ENCODE peak calls at places on chromosome 10, in nine cellular contexts. X is PC-3, S is hepatocyte, N is neural progenitor cell, I is GM23248, E is GM23338, O is OCI-LY7, C is SK-N-SH, G is MM.1S. M is an unnamed sample. For H3K4me1, the result is how much of the 10 kb centered on the place peaks cover.

GRCh38 chr10:101027281-101027680 is 3.6 kb downstream of the PDZD7 start:
- DNase-seq in X (no peak), S (no peak), N (no peak), I (no peak), E (no peak), O (no peak), C (no peak), G (no peak), M (no peak)

GRCh38 chr10:59805043-59805442 is 51.8 kb upstream of the MRLN start:
- DNase-seq in X (peak), S (peak), N (peak), I (peak), E (peak), O (peak), C (peak), G (peak), M (no peak)

GRCh38 chr10:89086801-89087513 is 96.4 kb downstream of the FAS start:
- DNase-seq in X (no peak), S (no peak), N (peak), I (peak), E (peak), O (peak), C (no peak), G (no peak), M (no peak)

GRCh38 chr10:103789771-103790201 is 65.6 kb downstream of the SH3PXD2A start:
- DNase-seq in X (peak), S (peak), N (no peak), I (no peak), E (no peak), O (no peak), C (no peak), G (no peak), M (no peak)

GRCh38 chr10:44393834-44394547 is 9.1 kb upstream of the CXCL12 start:
- DNase-seq in X (no peak), S (no peak), N (no peak), I (no peak), E (no peak), O (no peak), C (no peak), G (no peak), M (no peak)

GRCh38 chr10:53010362-53010907 is 237.9 kb upstream of the MBL2 start:
- DNase-seq in X (no peak), S (no peak), N (no peak), I (no peak), E (no peak), O (no peak), C (no peak), G (no peak), M (no peak)

GRCh38 chr10:91006752-91007346 is 86.0 kb upstream of the ANKRD1 start:
- DNase-seq in X (no peak), S (no peak), N (no peak), I (no peak), E (no peak), O (peak), C (no peak), G (peak), M (no peak)

GRCh38 chr10:81280497-81281479 is 594.2 kb upstream of the NRG3 start:
- DNase-seq in X (no peak), S (no peak), N (no peak), I (no peak), E (no peak), O (no peak), C (no peak), G (peak), M (no peak)

GRCh38 chr10:34504534-34504933 is 310.6 kb downstream of the PARD3 start:
- DNase-seq in X (peak), S (peak), N (no peak), I (peak), E (no peak), O (no peak), C (no peak), G (no peak), M (peak)

GRCh38 chr10:110430369-110431273 is 67.1 kb upstream of the DUSP5 start:
- DNase-seq in X (no peak), S (no peak), N (no peak), I (no peak), E (no peak), O (no peak), C (no peak), G (no peak), M (no peak)

GRCh38 chr10:100934084-100934659 is 21.4 kb downstream of the SLF2 start:
- DNase-seq in X (peak), S (peak), N (no peak), I (peak), E (peak), O (peak), C (peak), G (no peak), M (no peak)

GRCh38 chr10:133324198-133324792 is 12.4 kb downstream of the CALY start:
- DNase-seq in X (peak), S (peak), N (peak), I (peak), E (peak), O (peak), C (peak), G (peak), M (no peak)

GRCh38 chr10:43160067-43160918 is 22.0 kb downstream of the CSGALNACT2 start:
- DNase-seq in X (peak), S (no peak), N (no peak), I (peak), E (no peak), O (no peak), C (no peak), G (no peak), M (no peak)

GRCh38 chr10:90856964-90857634 is 740 bp downstream of the HTR7 start:
- DNase-seq in X (no peak), S (no peak), N (peak), I (peak), E (peak), O (no peak), C (no peak), G (no peak), M (no peak)

GRCh38 chr10:19654576-19654975 is 161.7 kb upstream of the PLXDC2 start:
- DNase-seq in X (peak), S (peak), N (no peak), I (peak), E (no peak), O (no peak), C (no peak), G (no peak), M (no peak)

GRCh38 chr10:4541292-4541691 is 284.7 kb upstream of the AKR1E2 start:
- DNase-seq in X (peak), S (peak), N (no peak), I (peak), E (no peak), O (no peak), C (no peak), G (no peak), M (peak)

GRCh38 chr10:100866575-100867098 is 46.1 kb upstream of the SLF2 start:
- DNase-seq in X (no peak), S (no peak), N (peak), I (no peak), E (peak), O (no peak), C (no peak), G (no peak), M (no peak)

GRCh38 chr10:4051408-4052151 is 266.6 kb upstream of the KLF6 start:
- DNase-seq in X (no peak), S (no peak), N (no peak), I (peak), E (no peak), O (no peak), C (no peak), G (no peak), M (no peak)

GRCh38 chr10:60896715-60897114 is 47.3 kb downstream of the RHOBTB1 start:
- DNase-seq in X (no peak), S (no peak), N (no peak), I (peak), E (no peak), O (no peak), C (no peak), G (no peak), M (no peak)

GRCh38 chr10:60893231-60893630 is 50.8 kb downstream of the RHOBTB1 start:
- DNase-seq in X (peak), S (no peak), N (no peak), I (no peak), E (no peak), O (no peak), C (no peak), G (no peak), M (no peak)

GRCh38 chr10:60898372-60898771 is 45.6 kb downstream of the RHOBTB1 start:
- DNase-seq in X (no peak), S (no peak), N (no peak), I (no peak), E (no peak), O (no peak), C (no peak), G (no peak), M (no peak)

GRCh38 chr10:60894816-60895215 is 49.2 kb downstream of the RHOBTB1 start:
- DNase-seq in X (no peak), S (peak), N (no peak), I (peak), E (no peak), O (no peak), C (no peak), G (no peak), M (no peak)

GRCh38 chr10:60896033-60896432 is 48.0 kb downstream of the RHOBTB1 start:
- DNase-seq in X (no peak), S (peak), N (no peak), I (peak), E (no peak), O (no peak), C (no peak), G (no peak), M (no peak)
- H3K4me1 ChIP-seq in X (under half), S (under half), N (under half), I (under half), E (under half), O (under half), C (under half), G (under half), M (under half)

GRCh38 chr10:24382596-24382978 is 173.6 kb downstream of the KIAA1217 start:
- DNase-seq in X (no peak), S (no peak), N (no peak), I (no peak), E (no peak), O (no peak), C (no peak), G (peak), M (no peak)

GRCh38 chr10:24382045-24382444 is 173.1 kb downstream of the KIAA1217 start:
- DNase-seq in X (no peak), S (no peak), N (no peak), I (no peak), E (no peak), O (no peak), C (no peak), G (no peak), M (no peak)

GRCh38 chr10:24383681-24384106 is 174.8 kb downstream of the KIAA1217 start:
- DNase-seq in X (peak), S (peak), N (peak), I (peak), E (peak), O (no peak), C (peak), G (peak), M (peak)

GRCh38 chr10:24381235-24382010 is 172.5 kb downstream of the KIAA1217 start:
- DNase-seq in X (no peak), S (no peak), N (no peak), I (no peak), E (no peak), O (no peak), C (no peak), G (no peak), M (no peak)

DNA sequence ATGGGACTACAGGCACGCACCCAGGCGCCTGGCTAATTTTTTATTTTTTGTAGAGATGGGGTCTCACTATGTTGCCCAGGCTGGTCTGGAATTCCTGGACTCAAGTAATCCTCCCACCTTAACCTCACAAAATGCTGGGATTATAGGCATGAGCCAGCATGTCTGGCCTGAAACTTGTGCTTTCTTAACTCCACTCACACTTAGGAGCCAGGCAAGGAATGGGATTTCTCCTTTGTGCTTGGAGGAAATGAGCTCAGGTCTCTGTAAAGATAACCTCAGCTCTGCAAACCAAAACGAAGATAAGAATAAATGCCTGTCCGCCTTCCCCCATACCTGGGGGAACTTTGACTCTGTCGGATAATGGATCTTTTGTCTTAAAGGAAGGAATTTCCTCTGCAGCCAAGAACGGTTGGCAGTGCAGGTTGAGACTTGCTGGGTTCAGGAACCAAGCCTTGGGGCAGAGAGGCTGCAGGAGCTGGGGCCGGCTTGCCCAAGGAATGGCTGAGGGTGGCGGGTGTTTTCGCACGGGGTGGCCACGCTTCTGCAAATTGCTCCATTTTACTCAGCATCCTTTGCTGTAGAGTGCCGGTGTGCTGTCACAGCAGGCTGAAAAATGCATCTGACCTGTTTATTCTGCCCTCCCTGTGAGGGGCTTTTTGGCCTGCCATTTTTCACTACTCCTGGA is 174.2 kb downstream of the KIAA1217 start:
- DNase-seq in X (no peak), S (peak), N (no peak), I (no peak), E (peak), O (no peak), C (no peak), G (no peak), M (no peak)
- TF ChIP-seq EZH2phosphoT487 in X (no peak), S (no peak), N (no peak), I (no peak), E (no peak), O (no peak), C (no peak), G (no peak), M (no peak)

DNA sequence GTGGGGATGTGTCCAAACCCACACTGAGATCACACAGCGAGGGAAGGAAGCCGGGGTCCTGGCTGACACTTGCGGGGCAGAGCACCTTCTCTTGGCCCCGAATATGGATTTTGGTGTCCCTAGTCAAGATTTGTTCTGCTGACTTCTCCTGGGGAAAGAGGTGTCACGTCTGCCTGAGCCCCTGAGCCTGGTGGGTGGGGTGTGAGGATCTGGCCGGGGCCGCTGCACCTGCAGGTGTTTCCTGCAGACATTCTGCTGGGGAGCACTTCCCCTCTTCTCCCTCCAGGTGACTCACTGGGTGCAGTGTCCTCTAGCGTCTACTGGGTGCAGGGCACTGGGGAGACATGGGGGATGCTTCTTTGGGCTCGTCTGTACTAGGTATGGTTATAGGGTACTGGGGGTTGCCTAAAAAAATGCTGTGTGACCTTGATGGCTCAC is 99.2 kb downstream of the GRK5 start:
- DNase-seq in X (peak), S (peak), N (no peak), I (peak), E (no peak), O (peak), C (no peak), G (peak), M (no peak)
- H3K4me1 ChIP-seq in X (half or more), S (under half), N (under half), I (under half), E (under half), O (half or more), C (under half), G (under half), M (under half)

GRCh38 chr10:5585517-5586222 is 60.9 kb downstream of the CALML3 start:
- DNase-seq in X (peak), S (no peak), N (no peak), I (peak), E (no peak), O (no peak), C (no peak), G (no peak), M (no peak)

GRCh38 chr10:5584895-5585516 is 60.2 kb downstream of the CALML3 start:
- DNase-seq in X (peak), S (no peak), N (no peak), I (peak), E (no peak), O (peak), C (no peak), G (peak), M (peak)

GRCh38 chr10:5583525-5584175 is 58.9 kb downstream of the CALML3 start:
- DNase-seq in X (peak), S (peak), N (peak), I (no peak), E (peak), O (peak), C (peak), G (peak), M (no peak)

GRCh38 chr10:5582736-5583135 is 58.0 kb downstream of the CALML3 start:
- DNase-seq in X (no peak), S (no peak), N (peak), I (no peak), E (peak), O (peak), C (no peak), G (no peak), M (peak)

GRCh38 chr10:5581670-5582566 is 57.2 kb downstream of the CALML3 start:
- DNase-seq in X (no peak), S (no peak), N (no peak), I (no peak), E (no peak), O (peak), C (no peak), G (peak), M (no peak)
- TF ChIP-seq EZH2phosphoT487 in X (no peak), S (no peak), N (no peak), I (no peak), E (no peak), O (no peak), C (no peak), G (no peak), M (no peak)

GRCh38 chr10:79407397-79407796 is 38.0 kb downstream of the ZCCHC24 start:
- DNase-seq in X (no peak), S (no peak), N (no peak), I (no peak), E (no peak), O (no peak), C (no peak), G (no peak), M (no peak)
- H3K4me1 ChIP-seq in X (under half), S (half or more), N (under half), I (half or more), E (under half), O (under half), C (under half), G (under half), M (under half)

M was measured in HCT116.